ENCODE peak calls at places on chromosomes 13 and 19, in ten cellular contexts. K is DMS153; U is uterus; N is effector CD4-positive, alpha-beta T cell; H is body of pancreas; V is HS-5; S is fibroblast of pulmonary artery; T is activated CD4-positive, alpha-beta T cell treated with anti-CD3 and anti-CD28 coated beads, Interleukin-2, amount 10 ng/mL, durations not matched to agents 7 days and 5 days; F is A172; E is astrocyte of the spinal cord. W is an unnamed sample.

GRCh38 chr13:94947965-94948371 is 235.6 kb upstream of the SOX21 start:
- DNase-seq in S (no peak), H (no peak), N (no peak), F (no peak), V (no peak), K (peak), U (no peak), E (peak), T (no peak), W (no peak)

GRCh38 chr19:45681391-45682015 is 10.2 kb downstream of the SNRPD2 start:
- DNase-seq in F (peak), K (peak), N (peak), H (peak), V (peak), T (peak), U (peak), S (peak), E (peak), W (peak)

GRCh38 chr19:40691421-40692211 is 1.2 kb upstream of the NUMBL start:
- DNase-seq in T (no peak), S (no peak), H (no peak), K (no peak), E (no peak), V (no peak), F (no peak), N (no peak), U (peak), W (no peak)

GRCh38 chr19:41351339-41352245 is 2.1 kb downstream of the TGFB1 start:
- DNase-seq in T (peak), N (peak), E (peak), V (no peak), U (peak), K (no peak), S (peak), F (peak), H (peak), W (peak)

GRCh38 chr19:2040647-2041435 is 10.2 kb downstream of the MKNK2 start:
- DNase-seq in N (peak), V (no peak), T (no peak), K (no peak), S (no peak), E (no peak), F (no peak), H (no peak), U (peak), W (no peak)

GRCh38 chr13:73622375-73622774 is 511.8 kb downstream of the KLF12 start:
- DNase-seq in F (no peak), V (no peak), U (no peak), T (no peak), E (no peak), K (no peak), S (peak), N (no peak), H (no peak), W (no peak)

GRCh38 chr13:33744589-33745369 is 73.2 kb upstream of the RFC3 start:
- DNase-seq in F (peak), S (peak), N (no peak), V (no peak), T (no peak), E (no peak), U (no peak), K (peak), H (peak), W (no peak)

GRCh38 chr13:111852701-111853100 is 214.2 kb upstream of the SOX1 start:
- DNase-seq in E (no peak), N (no peak), V (no peak), S (no peak), U (no peak), H (no peak), T (no peak), K (peak), F (no peak), W (no peak)

GRCh38 chr19:5148794-5149190 is 179.9 kb downstream of the KDM4B start:
- DNase-seq in S (no peak), H (no peak), F (no peak), N (no peak), U (peak), T (no peak), K (no peak), V (no peak), E (no peak), W (no peak)

GRCh38 chr13:111211789-111212516 is 96.8 kb downstream of the ARHGEF7 start:
- DNase-seq in T (no peak), V (no peak), S (peak), E (peak), U (no peak), K (no peak), H (no peak), F (no peak), N (no peak), W (no peak)

GRCh38 chr13:20826810-20827560 is 53.2 kb upstream of the EEF1AKMT1 start:
- DNase-seq in N (no peak), H (no peak), T (no peak), K (no peak), U (no peak), V (no peak), S (no peak), E (peak), F (no peak), W (no peak)

GRCh38 chr19:17103177-17103576 is 27.6 kb downstream of the MYO9B start:
- DNase-seq in F (peak), H (no peak), U (no peak), E (peak), S (peak), K (no peak), V (no peak), T (no peak), N (no peak), W (peak)

GRCh38 chr13:26861951-26862350 is 101.4 kb upstream of the GPR12 start:
- DNase-seq in T (no peak), V (no peak), K (peak), H (no peak), F (no peak), E (no peak), S (no peak), N (no peak), U (no peak), W (peak)

GRCh38 chr19:42081584-42082258 is 5.8 kb downstream of the ZNF574 start:
- DNase-seq in U (no peak), V (no peak), E (peak), N (no peak), T (peak), K (no peak), H (peak), F (peak), S (peak), W (peak)

GRCh38 chr19:46225558-46226004 is 4.0 kb upstream of the IGFL1 start:
- DNase-seq in N (no peak), S (peak), T (peak), E (peak), H (no peak), U (no peak), F (peak), V (no peak), K (no peak), W (peak)

GRCh38 chr19:50050406-50051223 is 24.8 kb downstream of the ZNF473 start:
- DNase-seq in F (peak), N (peak), S (peak), H (peak), U (peak), V (no peak), T (peak), E (peak), K (peak), W (no peak)

GRCh38 chr19:32309711-32310390 is 35.6 kb upstream of the ZNF507 start:
- DNase-seq in S (no peak), N (no peak), V (no peak), T (no peak), K (no peak), E (no peak), F (no peak), H (no peak), U (no peak), W (no peak)

GRCh38 chr19:40609561-40610395 is 8.6 kb downstream of the LTBP4 start:
- DNase-seq in E (peak), T (peak), K (peak), U (peak), H (peak), N (peak), S (no peak), F (peak), V (no peak), W (peak)

GRCh38 chr19:15584095-15584494 is 30.9 kb upstream of the CYP4F8 start:
- DNase-seq in U (no peak), F (no peak), S (no peak), K (no peak), V (no peak), E (no peak), H (no peak), N (no peak), T (no peak), W (no peak)

GRCh38 chr19:6723108-6723618 is 2.7 kb upstream of the C3 start:
- DNase-seq in N (no peak), K (no peak), F (peak), V (no peak), H (peak), T (no peak), S (peak), U (peak), E (no peak), W (peak)